ENCODE peak calls at places on chromosomes 6 and 20, in ten cellular contexts. W is fibroblast of the aortic adventitia, G is right lobe of liver, P is epithelial cell of esophagus, S is A549, Q is left lung, A is endothelial cell of umbilical vein, Z is fibroblast of villous mesenchyme, V is kidney epithelial cell, I is GM12865. U is an unnamed sample.

GRCh38 chr20:12394786-12395185 is 477.1 kb downstream of the BTBD3 start:
- DNase-seq in S (no peak), W (peak; percentile 16), Z (peak; percentile 29), V (peak; percentile 56), A (no peak), G (no peak), I (no peak), P (peak; percentile 29), Q (no peak), U (no peak)

GRCh38 chr20:37919389-37920040 is 16.6 kb downstream of the VSTM2L start:
- DNase-seq in Q (no peak), A (no peak), V (no peak), W (no peak), P (no peak), I (no peak), S (no peak), Z (no peak), G (no peak), U (no peak)

GRCh38 chr20:20017001-20017851 is at the start of gene NAA20:
- DNase-seq in Q (peak; percentile 95), S (peak; percentile 98), A (peak; percentile 92), P (peak; percentile 95), V (peak; percentile 77), W (peak; percentile 90), I (peak; percentile 96), Z (peak; percentile 93), G (peak; percentile 95), U (peak; percentile 72)

GRCh38 chr6:119182875-119183274 is 104.4 kb upstream of the FAM184A start:
- DNase-seq in G (no peak), A (no peak), S (no peak), P (no peak), Z (no peak), V (no peak), I (no peak), Q (no peak), W (no peak), U (no peak)

GRCh38 chr6:135393289-135393688 is 104.3 kb downstream of the AHI1 start:
- DNase-seq in G (no peak), V (no peak), W (peak; percentile 11), S (no peak), Z (no peak), I (no peak), P (no peak), A (no peak), Q (no peak), U (no peak)

GRCh38 chr20:25077610-25078169 is 4.3 kb downstream of the VSX1 start:
- DNase-seq in W (peak; percentile 16), Q (no peak), P (peak; percentile 33), Z (peak; percentile 38), V (no peak), G (peak; percentile 86), A (no peak), S (peak; percentile 49), I (no peak), U (no peak)

GRCh38 chr20:11726021-11726420 is 191.7 kb upstream of the BTBD3 start:
- DNase-seq in Z (no peak), G (no peak), S (no peak), I (no peak), W (no peak), V (no peak), Q (no peak), A (peak; percentile 3), P (no peak), U (no peak)

GRCh38 chr20:31719644-31720485 is 2.8 kb downstream of the BCL2L1 start:
- DNase-seq in G (no peak), I (no peak), Q (no peak), Z (no peak), S (peak; percentile 93), A (no peak), W (peak; percentile 59), V (peak; percentile 88), P (no peak), U (no peak)

GRCh38 chr20:62860924-62861691 is 514 bp downstream of the TCFL5 start:
- DNase-seq in G (no peak), S (peak; percentile 29), Z (peak; percentile 26), W (no peak), A (no peak), I (peak; percentile 46), V (no peak), Q (peak; percentile 43), P (peak; percentile 38), U (no peak)

GRCh38 chr20:62861732-62862336 is at the start of gene TCFL5:
- DNase-seq in V (no peak), W (peak; percentile 81), Q (peak; percentile 92), I (peak; percentile 93), S (peak; percentile 90), A (peak; percentile 86), G (peak; percentile 95), P (peak; percentile 89), Z (peak; percentile 96), U (peak; percentile 59)

GRCh38 chr20:62860391-62860923 is 1.2 kb downstream of the TCFL5 start:
- DNase-seq in I (no peak), P (peak; percentile 50), G (no peak), Q (peak; percentile 35), A (peak; percentile 52), W (peak; percentile 47), S (no peak), V (no peak), Z (peak; percentile 64), U (no peak)

GRCh38 chr20:62858059-62858458 is 3.6 kb downstream of the TCFL5 start:
- DNase-seq in W (no peak), V (no peak), P (no peak), G (no peak), I (no peak), Q (peak; percentile 29), Z (no peak), S (no peak), A (no peak), U (no peak)

GRCh38 chr20:62859721-62860120 is 1.9 kb downstream of the TCFL5 start:
- DNase-seq in Q (peak; percentile 23), Z (no peak), I (no peak), W (no peak), G (no peak), S (no peak), V (no peak), A (no peak), P (no peak), U (no peak)
- H3K4me3 ChIP-seq in Q (no peak overlapping the region), Z (peak overlapping the region; percentile 64), I (no peak overlapping the region), W (peak overlapping the region; percentile 74), G (no peak overlapping the region), S (no peak overlapping the region), V (no peak overlapping the region), A (no peak overlapping the region), P (no peak overlapping the region), U (peak overlapping the region; percentile 47)

DNA sequence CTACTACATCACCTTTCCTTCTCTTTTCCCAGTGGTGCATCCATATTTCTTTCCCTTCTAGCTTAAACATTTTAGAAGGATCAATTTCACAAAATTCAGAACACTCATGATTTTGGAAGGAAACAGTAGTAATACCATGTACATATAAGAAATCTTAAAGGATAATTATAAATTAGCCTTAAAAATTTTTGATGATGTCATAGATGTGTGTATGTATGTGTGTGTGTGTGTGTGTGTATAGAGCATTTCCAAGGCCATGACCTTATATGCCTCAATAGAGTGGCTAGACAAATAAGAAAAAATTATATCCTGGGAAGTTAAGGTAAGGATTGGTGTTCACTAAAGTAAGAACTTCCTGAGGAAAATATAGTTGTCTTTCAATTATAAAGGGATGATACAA is 24.1 kb upstream of the HS3ST5 start:
- DNase-seq in G (no peak), P (no peak), V (no peak), W (no peak), A (no peak), S (no peak), I (no peak), Z (no peak), Q (no peak), U (no peak)
- TF ChIP-seq CTCF in G (no peak), P (no peak), V (no peak), W (no peak), A (no peak), S (no peak), I (no peak), Z (no peak), Q (no peak), U (no peak)

GRCh38 chr6:37135835-37136694 is 33.9 kb upstream of the PIM1 start:
- DNase-seq in V (no peak), A (peak; percentile 31), P (peak; percentile 85), W (no peak), I (no peak), G (no peak), S (peak; percentile 59), Z (no peak), Q (no peak), U (no peak)

GRCh38 chr6:37137881-37138568 is 31.9 kb upstream of the PIM1 start:
- DNase-seq in P (no peak), I (no peak), S (peak; percentile 84), Z (peak; percentile 92), Q (no peak), W (peak; percentile 67), A (no peak), G (no peak), V (no peak), U (peak; percentile 93)

GRCh38 chr6:37137201-37137880 is 32.6 kb upstream of the PIM1 start:
- DNase-seq in G (no peak), V (peak; percentile 99), I (peak; percentile 74), A (peak; percentile 96), W (peak; percentile 96), Q (no peak), S (peak; percentile 94), Z (peak; percentile 97), P (peak; percentile 99), U (peak; percentile 96)

GRCh38 chr6:37134622-37135191 is 35.2 kb upstream of the PIM1 start:
- DNase-seq in Z (peak; percentile 96), P (peak; percentile 99), A (peak; percentile 92), S (peak; percentile 96), Q (peak; percentile 51), W (peak; percentile 96), V (peak; percentile 96), G (peak; percentile 57), I (no peak), U (peak; percentile 98)

DNA sequence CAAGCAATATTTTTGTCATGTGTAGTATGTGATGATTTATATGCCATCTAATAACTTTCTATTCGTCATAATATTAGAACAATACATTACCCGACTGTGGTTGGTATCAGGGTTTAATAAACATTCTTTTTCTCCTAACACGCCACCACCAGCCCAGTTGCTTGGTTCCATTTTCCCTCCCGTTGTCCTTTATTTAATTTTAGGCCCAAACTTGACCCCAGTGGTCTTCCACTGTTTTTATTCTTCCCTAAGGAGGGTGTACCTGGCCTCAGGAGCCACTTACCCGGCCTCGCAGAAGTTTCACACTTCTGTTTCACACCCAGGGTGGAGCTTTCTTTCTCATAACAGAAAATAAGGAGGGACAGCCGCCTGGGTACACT is 33.1 kb upstream of the PIM1 start:
- DNase-seq in Z (no peak), I (no peak), A (no peak), Q (no peak), G (no peak), V (no peak), S (no peak), P (no peak), W (no peak), U (no peak)
- H3K4me3 ChIP-seq in Z (peak overlapping the region; percentile 36), I (peak overlapping the region; percentile 33), A (no peak overlapping the region), Q (no peak overlapping the region), G (no peak overlapping the region), V (no peak overlapping the region), S (peak overlapping the region; percentile 32), P (no peak overlapping the region), W (no peak overlapping the region), U (no peak overlapping the region)

DNA sequence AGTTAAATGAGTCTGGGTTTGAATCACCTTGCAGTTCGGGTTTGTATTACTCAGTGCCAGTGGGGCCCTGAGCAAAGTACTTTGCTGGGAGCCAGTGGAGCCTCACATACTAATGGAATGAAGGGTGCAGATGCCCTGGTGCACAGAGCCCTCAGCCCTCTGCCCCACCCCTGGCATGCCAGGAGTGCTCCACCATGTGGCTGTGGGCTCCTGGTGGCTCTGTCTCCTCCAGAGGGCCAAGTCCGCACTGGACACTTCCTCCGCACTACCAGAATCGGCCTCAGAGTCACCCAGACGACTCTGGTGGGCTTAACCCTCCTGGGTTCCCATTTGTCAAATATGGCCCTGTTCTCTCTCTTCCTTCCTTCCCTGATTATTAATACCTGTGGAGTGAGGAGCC is 94.0 kb downstream of the STK35 start:
- DNase-seq in S (no peak), I (no peak), Z (no peak), A (no peak), V (no peak), P (peak; percentile 15), W (no peak), Q (no peak), G (no peak), U (no peak)
- TF ChIP-seq CTCF in S (no peak), I (no peak), Z (no peak), A (no peak), V (no peak), P (no peak), W (no peak), Q (no peak), G (no peak), U (no peak)

U was measured in retinal pigment epithelial cell.